ENCODE peak calls at places on chromosomes 5 and 9, in four cellular contexts. M, C, J and A are unnamed samples.

GRCh38 chr9:27679338-27679737 is 106.1 kb upstream of the C9orf72 start:
- DNase-seq in M (no peak), C (no peak), J (no peak), A (no peak)

GRCh38 chr5:156411131-156411727 is 84.3 kb downstream of the SGCD start:
- DNase-seq in M (no peak), C (no peak), J (no peak), A (no peak)

GRCh38 chr9:90331826-90332575 is 310.6 kb downstream of the DIRAS2 start:
- DNase-seq in M (no peak), C (no peak), J (no peak), A (no peak)

GRCh38 chr5:108339220-108339619 is 42.7 kb downstream of the FBXL17 start:
- DNase-seq in M (no peak), C (no peak), J (no peak), A (no peak)

GRCh38 chr5:119078870-119079269 is 8.0 kb downstream of the DMXL1 start:
- DNase-seq in M (no peak), C (no peak), J (no peak), A (no peak)

GRCh38 chr5:87010736-87011135 is 256.9 kb upstream of the RASA1 start:
- DNase-seq in M (no peak), C (no peak), J (no peak), A (no peak)

GRCh38 chr5:41176952-41177351 is 36.4 kb downstream of the C6 start:
- DNase-seq in M (no peak), C (no peak), J (no peak), A (no peak)

GRCh38 chr9:98379572-98379971 is 124.1 kb upstream of the TBC1D2 start:
- DNase-seq in M (no peak), C (no peak), J (no peak), A (no peak)

GRCh38 chr5:150523472-150524350 is 15.8 kb downstream of the NDST1 start:
- DNase-seq in M (no peak), C (peak; percentile 57), J (peak; percentile 73), A (peak; percentile 48)

GRCh38 chr5:61167382-61167781 is 5.1 kb upstream of the SMIM15 start:
- DNase-seq in M (no peak), C (no peak), J (no peak), A (no peak)

GRCh38 chr9:117744856-117745389 is 40.7 kb downstream of the TLR4 start:
- DNase-seq in M (no peak), C (no peak), J (no peak), A (peak; percentile 36)

GRCh38 chr5:181062631-181063030 is 22.6 kb downstream of the BTNL9 start:
- DNase-seq in M (no peak), C (no peak), J (no peak), A (no peak)

GRCh38 chr5:181060924-181061323 is 20.9 kb downstream of the BTNL9 start:
- DNase-seq in M (no peak), C (no peak), J (no peak), A (no peak)

GRCh38 chr5:181063514-181063913 is 23.4 kb downstream of the BTNL9 start:
- DNase-seq in M (no peak), C (no peak), J (no peak), A (no peak)

GRCh38 chr5:181060231-181060590 is 20.1 kb downstream of the BTNL9 start:
- DNase-seq in M (no peak), C (no peak), J (no peak), A (no peak)

GRCh38 chr5:181061645-181062044 is 21.6 kb downstream of the BTNL9 start:
- DNase-seq in M (no peak), C (no peak), J (no peak), A (no peak)
- TF ChIP-seq NR2C2 in M (no peak), C (no peak), J (no peak), A (no peak)

DNA sequence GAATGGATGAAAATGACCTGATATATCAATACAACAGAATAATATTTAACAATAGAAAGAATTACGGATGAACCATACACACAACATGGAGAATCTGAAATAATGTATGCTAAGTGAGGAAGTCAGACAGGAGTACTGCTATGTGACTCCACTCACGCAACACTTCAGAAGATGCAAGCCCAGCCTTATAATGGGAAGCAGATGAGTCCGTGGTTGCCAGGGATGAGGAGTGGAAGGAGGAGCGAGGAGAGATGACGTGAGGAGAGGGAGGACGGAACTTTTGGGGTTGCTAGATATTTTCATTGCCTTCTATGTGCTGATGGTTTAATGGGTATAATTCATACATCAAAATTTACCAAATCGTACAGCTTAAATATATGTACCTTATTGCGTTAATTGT is 55.4 kb upstream of the ERCC6L2 start:
- DNase-seq in M (no peak), C (no peak), J (no peak), A (no peak)
- TF ChIP-seq SP1 in M (no peak), C (no peak), J (no peak), A (no peak)

GRCh38 chr9:138053996-138054752 is 176.6 kb downstream of the CACNA1B start:
- DNase-seq in M (no peak), C (no peak), J (no peak), A (peak; percentile 6)
- TF ChIP-seq NR2C2 in M (no peak), C (no peak), J (no peak), A (no peak)

GRCh38 chr5:43156388-43156787 is 35.6 kb upstream of the NIM1K start:
- DNase-seq in M (no peak), C (no peak), J (no peak), A (no peak)
- TF ChIP-seq SP1 in M (no peak), C (no peak), J (no peak), A (no peak)

GRCh38 chr9:114608525-114608796 is 2.6 kb upstream of the TMEM268 start:
- DNase-seq in M (no peak), C (no peak), J (no peak), A (no peak)
- TF ChIP-seq NR2C2 in M (no peak), C (no peak), J (no peak), A (no peak)